ENCODE peak calls at places on chromosomes 2 and 18, in six cellular contexts. One of them, this sample, is unnamed.

GRCh38 chr2:79855264-79856006 is 342.6 kb downstream of the CTNNA2 start:
- DNase-seq in type B pancreatic cell: no peak
- DNase-seq in GM12865: no peak
- DNase-seq in fibroblast of mammary gland: peak
- DNase-seq in RWPE1: peak
- DNase-seq in uterus: no peak
- DNase-seq in this sample: no peak

GRCh38 chr2:70574618-70575017 is 21.0 kb upstream of the TGFA start:
- DNase-seq in type B pancreatic cell: no peak
- DNase-seq in GM12865: no peak
- DNase-seq in fibroblast of mammary gland: no peak
- DNase-seq in RWPE1: no peak
- DNase-seq in uterus: no peak
- DNase-seq in this sample: no peak

GRCh38 chr2:105645031-105645940 is 99.4 kb upstream of the NCK2 start:
- DNase-seq in type B pancreatic cell: no peak
- DNase-seq in GM12865: no peak
- DNase-seq in fibroblast of mammary gland: no peak
- DNase-seq in RWPE1: no peak
- DNase-seq in uterus: no peak
- DNase-seq in this sample: no peak

GRCh38 chr2:151260492-151261239 is 997 bp downstream of the RBM43 start:
- DNase-seq in type B pancreatic cell: no peak
- DNase-seq in GM12865: no peak
- DNase-seq in fibroblast of mammary gland: peak
- DNase-seq in RWPE1: no peak
- DNase-seq in uterus: no peak
- DNase-seq in this sample: no peak

GRCh38 chr18:79411614-79412526 is 16.1 kb downstream of the NFATC1 start:
- DNase-seq in type B pancreatic cell: no peak
- DNase-seq in GM12865: no peak
- DNase-seq in fibroblast of mammary gland: no peak
- DNase-seq in RWPE1: no peak
- DNase-seq in uterus: no peak
- DNase-seq in this sample: no peak

GRCh38 chr2:85695691-85696668 is 1.8 kb downstream of the GNLY start:
- DNase-seq in type B pancreatic cell: peak
- DNase-seq in GM12865: no peak
- DNase-seq in fibroblast of mammary gland: no peak
- DNase-seq in RWPE1: no peak
- DNase-seq in uterus: no peak
- DNase-seq in this sample: no peak

GRCh38 chr18:53153281-53153680 is 813.3 kb downstream of the DCC start:
- DNase-seq in type B pancreatic cell: no peak
- DNase-seq in GM12865: peak
- DNase-seq in fibroblast of mammary gland: peak
- DNase-seq in RWPE1: no peak
- DNase-seq in uterus: no peak
- DNase-seq in this sample: no peak

GRCh38 chr2:130873700-130874346 is 37.1 kb downstream of the ARHGEF4 start:
- DNase-seq in type B pancreatic cell: no peak
- DNase-seq in GM12865: peak
- DNase-seq in fibroblast of mammary gland: peak
- DNase-seq in RWPE1: peak
- DNase-seq in uterus: peak
- DNase-seq in this sample: peak

GRCh38 chr2:231673348-231673770 is 35.0 kb upstream of the PTMA start:
- DNase-seq in type B pancreatic cell: no peak
- DNase-seq in GM12865: peak
- DNase-seq in fibroblast of mammary gland: no peak
- DNase-seq in RWPE1: no peak
- DNase-seq in uterus: peak
- DNase-seq in this sample: no peak

GRCh38 chr18:6249788-6250187 is 164.9 kb downstream of the L3MBTL4 start:
- DNase-seq in type B pancreatic cell: no peak
- DNase-seq in GM12865: peak
- DNase-seq in fibroblast of mammary gland: no peak
- DNase-seq in RWPE1: no peak
- DNase-seq in uterus: no peak
- DNase-seq in this sample: no peak

GRCh38 chr18:4004176-4004829 is 450.8 kb downstream of the DLGAP1 start:
- DNase-seq in type B pancreatic cell: no peak
- DNase-seq in GM12865: peak
- DNase-seq in fibroblast of mammary gland: peak
- DNase-seq in RWPE1: peak
- DNase-seq in uterus: no peak
- DNase-seq in this sample: no peak

GRCh38 chr18:48589797-48590519 is 51.1 kb downstream of the CTIF start:
- DNase-seq in type B pancreatic cell: no peak
- DNase-seq in GM12865: no peak
- DNase-seq in fibroblast of mammary gland: no peak
- DNase-seq in RWPE1: no peak
- DNase-seq in uterus: no peak
- DNase-seq in this sample: no peak

GRCh38 chr18:12408247-12408869 is 629 bp downstream of the PRELID3A start:
- DNase-seq in type B pancreatic cell: no peak
- DNase-seq in GM12865: peak
- DNase-seq in fibroblast of mammary gland: peak
- DNase-seq in RWPE1: no peak
- DNase-seq in uterus: no peak
- DNase-seq in this sample: no peak

GRCh38 chr2:175275499-175275898 is 94.0 kb upstream of the ATP5MC3 start:
- DNase-seq in type B pancreatic cell: no peak
- DNase-seq in GM12865: no peak
- DNase-seq in fibroblast of mammary gland: no peak
- DNase-seq in RWPE1: no peak
- DNase-seq in uterus: no peak
- DNase-seq in this sample: no peak

GRCh38 chr2:12554235-12555011 is 162.3 kb upstream of the TRIB2 start:
- DNase-seq in type B pancreatic cell: no peak
- DNase-seq in GM12865: no peak
- DNase-seq in fibroblast of mammary gland: no peak
- DNase-seq in RWPE1: no peak
- DNase-seq in uterus: no peak
- DNase-seq in this sample: no peak

GRCh38 chr2:191382801-191383200 is 137.6 kb downstream of the MYO1B start:
- DNase-seq in type B pancreatic cell: no peak
- DNase-seq in GM12865: no peak
- DNase-seq in fibroblast of mammary gland: peak
- DNase-seq in RWPE1: peak
- DNase-seq in uterus: no peak
- DNase-seq in this sample: no peak

GRCh38 chr2:216144857-216145256 is 35.7 kb downstream of the XRCC5 start:
- DNase-seq in type B pancreatic cell: no peak
- DNase-seq in GM12865: no peak
- DNase-seq in fibroblast of mammary gland: no peak
- DNase-seq in RWPE1: no peak
- DNase-seq in uterus: no peak
- DNase-seq in this sample: no peak

GRCh38 chr2:58535182-58535581 is 294.1 kb upstream of the FANCL start:
- DNase-seq in type B pancreatic cell: no peak
- DNase-seq in GM12865: no peak
- DNase-seq in fibroblast of mammary gland: no peak
- DNase-seq in RWPE1: no peak
- DNase-seq in uterus: no peak
- DNase-seq in this sample: no peak

GRCh38 chr2:37149626-37150322 is 7.0 kb downstream of the EIF2AK2 start:
- DNase-seq in type B pancreatic cell: no peak
- DNase-seq in GM12865: no peak
- DNase-seq in fibroblast of mammary gland: no peak
- DNase-seq in RWPE1: no peak
- DNase-seq in uterus: no peak
- DNase-seq in this sample: no peak

GRCh38 chr2:170252414-170252813 is 74.5 kb downstream of the MYO3B start:
- DNase-seq in type B pancreatic cell: no peak
- DNase-seq in GM12865: no peak
- DNase-seq in fibroblast of mammary gland: no peak
- DNase-seq in RWPE1: no peak
- DNase-seq in uterus: no peak
- DNase-seq in this sample: no peak

GRCh38 chr2:12061785-12062184 is 315.4 kb downstream of the LPIN1 start:
- DNase-seq in type B pancreatic cell: no peak
- DNase-seq in GM12865: no peak
- DNase-seq in fibroblast of mammary gland: no peak
- DNase-seq in RWPE1: no peak
- DNase-seq in uterus: no peak
- DNase-seq in this sample: no peak

GRCh38 chr18:73503326-73503725 is 635.5 kb upstream of the NETO1 start:
- DNase-seq in type B pancreatic cell: no peak
- DNase-seq in GM12865: no peak
- DNase-seq in fibroblast of mammary gland: peak
- DNase-seq in RWPE1: no peak
- DNase-seq in uterus: no peak
- DNase-seq in this sample: peak

GRCh38 chr2:74379851-74380789 is at the start of gene DCTN1:
- DNase-seq in type B pancreatic cell: no peak
- DNase-seq in GM12865: peak
- DNase-seq in fibroblast of mammary gland: peak
- DNase-seq in RWPE1: peak
- DNase-seq in uterus: peak
- DNase-seq in this sample: peak

GRCh38 chr18:63233334-63233733 is 86.2 kb downstream of the BCL2 start:
- DNase-seq in type B pancreatic cell: no peak
- DNase-seq in GM12865: no peak
- DNase-seq in fibroblast of mammary gland: no peak
- DNase-seq in RWPE1: no peak
- DNase-seq in uterus: no peak
- DNase-seq in this sample: no peak

GRCh38 chr18:24930974-24931373 is 421.0 kb downstream of the ZNF521 start:
- DNase-seq in type B pancreatic cell: no peak
- DNase-seq in GM12865: no peak
- DNase-seq in fibroblast of mammary gland: no peak
- DNase-seq in RWPE1: no peak
- DNase-seq in uterus: no peak
- DNase-seq in this sample: no peak

GRCh38 chr18:71844810-71845209 is 699.3 kb downstream of the CBLN2 start:
- DNase-seq in type B pancreatic cell: no peak
- DNase-seq in GM12865: no peak
- DNase-seq in fibroblast of mammary gland: no peak
- DNase-seq in RWPE1: no peak
- DNase-seq in uterus: no peak
- DNase-seq in this sample: no peak

GRCh38 chr2:234630676-234631350 is 133.9 kb upstream of the ARL4C start:
- DNase-seq in type B pancreatic cell: no peak
- DNase-seq in GM12865: no peak
- DNase-seq in fibroblast of mammary gland: no peak
- DNase-seq in RWPE1: peak
- DNase-seq in uterus: no peak
- DNase-seq in this sample: no peak

DNA sequence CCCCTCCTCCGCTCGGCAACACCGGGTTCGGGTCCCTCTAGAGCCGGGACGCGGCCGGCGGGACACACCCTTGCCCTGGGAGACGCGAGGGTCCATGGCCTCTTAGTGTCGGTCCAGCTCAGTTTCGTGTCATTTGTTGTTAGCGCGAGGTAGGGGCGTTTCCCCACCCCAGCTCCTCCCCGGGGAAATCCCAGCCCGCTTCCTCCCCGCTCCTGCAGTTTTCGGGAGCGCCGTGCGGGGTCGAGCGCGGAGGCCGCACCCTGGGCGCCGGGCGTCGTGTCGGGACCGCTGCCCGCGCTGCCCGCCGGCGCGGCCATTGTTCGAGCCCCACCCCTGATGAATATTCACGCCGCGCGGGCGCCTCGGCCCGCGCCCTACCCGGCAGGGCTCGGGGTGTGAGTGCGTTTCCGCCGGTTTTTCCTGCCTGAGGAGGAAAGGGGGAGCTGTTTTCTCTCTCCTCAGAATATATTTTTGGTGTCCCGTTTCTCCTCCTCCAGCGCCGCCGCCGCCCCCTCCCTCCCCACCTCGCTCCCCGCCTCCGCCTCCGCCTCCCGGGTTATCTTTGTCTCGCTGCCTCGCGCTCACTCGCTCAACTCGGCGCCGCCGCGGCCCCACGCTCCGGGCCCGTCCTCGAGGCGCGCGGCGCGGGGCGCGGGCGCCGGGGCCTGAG is at the start of gene MAP4K4:
- DNase-seq in type B pancreatic cell: peak
- DNase-seq in GM12865: peak
- DNase-seq in fibroblast of mammary gland: peak
- DNase-seq in RWPE1: peak
- DNase-seq in uterus: peak
- DNase-seq in this sample: peak
- TF ChIP-seq CTCF in type B pancreatic cell: peak
- TF ChIP-seq CTCF in GM12865: no peak
- TF ChIP-seq CTCF in fibroblast of mammary gland: peak
- TF ChIP-seq CTCF in RWPE1: peak
- TF ChIP-seq CTCF in uterus: peak
- TF ChIP-seq CTCF in this sample: peak

GRCh38 chr2:80987466-80987865 is 682.9 kb upstream of the LRRTM1 start:
- DNase-seq in type B pancreatic cell: no peak
- DNase-seq in GM12865: no peak
- DNase-seq in fibroblast of mammary gland: no peak
- DNase-seq in RWPE1: no peak
- DNase-seq in uterus: no peak
- DNase-seq in this sample: no peak
- TF ChIP-seq CTCF in type B pancreatic cell: no peak
- TF ChIP-seq CTCF in GM12865: no peak
- TF ChIP-seq CTCF in fibroblast of mammary gland: no peak
- TF ChIP-seq CTCF in RWPE1: no peak
- TF ChIP-seq CTCF in uterus: no peak
- TF ChIP-seq CTCF in this sample: no peak

DNA sequence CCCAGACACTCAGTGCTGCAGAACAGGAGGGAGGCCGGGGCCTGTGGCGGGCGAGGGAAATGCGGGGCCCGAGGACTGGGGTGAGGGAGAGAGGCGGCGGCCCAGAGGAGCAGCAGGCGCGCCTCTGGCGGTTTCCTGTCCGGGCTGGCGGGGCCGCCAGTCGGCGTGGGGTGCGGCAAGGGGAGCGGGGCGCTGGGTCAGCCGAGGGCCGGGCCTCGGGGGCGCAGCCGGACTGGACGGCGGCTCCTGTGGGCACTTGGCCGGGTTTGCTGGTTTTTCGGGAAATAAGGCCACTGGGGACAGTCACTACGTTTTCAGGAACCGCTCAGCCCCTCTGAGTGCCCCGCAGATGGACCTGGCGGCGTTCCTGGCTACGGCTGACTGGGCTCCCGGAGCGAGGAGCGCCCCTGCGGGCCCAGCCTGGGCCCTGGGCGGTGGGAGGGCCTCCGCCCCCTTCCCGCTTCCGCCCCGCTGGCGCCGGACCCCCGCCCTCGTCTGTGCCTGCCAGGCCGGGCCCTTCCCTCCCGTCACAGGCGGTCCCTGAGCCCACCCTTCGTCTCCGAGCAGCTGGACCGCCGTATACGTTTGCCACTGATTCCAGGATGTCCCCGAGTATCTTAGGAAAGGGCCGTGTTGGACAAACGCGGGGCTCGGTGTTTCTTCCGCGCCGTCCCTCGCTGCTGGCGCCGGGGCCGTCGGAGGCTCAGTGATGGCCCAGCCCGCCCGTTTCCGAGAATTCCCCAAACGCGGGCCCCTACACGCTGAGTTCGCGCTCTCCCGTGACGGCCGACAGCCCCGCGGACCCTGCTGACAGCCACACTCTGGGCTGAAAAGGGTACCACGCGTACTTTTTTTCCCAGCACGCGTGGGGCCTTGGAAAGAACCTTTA is 84.6 kb downstream of the FAM210A start:
- DNase-seq in type B pancreatic cell: peak
- DNase-seq in GM12865: no peak
- DNase-seq in fibroblast of mammary gland: no peak
- DNase-seq in RWPE1: no peak
- DNase-seq in uterus: no peak
- DNase-seq in this sample: no peak
- TF ChIP-seq CTCF in type B pancreatic cell: no peak
- TF ChIP-seq CTCF in GM12865: no peak
- TF ChIP-seq CTCF in fibroblast of mammary gland: no peak
- TF ChIP-seq CTCF in RWPE1: no peak
- TF ChIP-seq CTCF in uterus: no peak
- TF ChIP-seq CTCF in this sample: no peak

GRCh38 chr2:118763797-118764196 is 83.7 kb downstream of the EN1 start:
- DNase-seq in type B pancreatic cell: no peak
- DNase-seq in GM12865: no peak
- DNase-seq in fibroblast of mammary gland: peak
- DNase-seq in RWPE1: peak
- DNase-seq in uterus: no peak
- DNase-seq in this sample: no peak
- TF ChIP-seq CTCF in type B pancreatic cell: peak
- TF ChIP-seq CTCF in GM12865: no peak
- TF ChIP-seq CTCF in fibroblast of mammary gland: peak
- TF ChIP-seq CTCF in RWPE1: no peak
- TF ChIP-seq CTCF in uterus: no peak
- TF ChIP-seq CTCF in this sample: peak

This sample was measured in kidney epithelial cell.